ENCODE peak calls at places on chromosomes 3 and 15, in six cellular contexts. T is neuronal stem cell; Y is endothelial cell of umbilical vein; K is CD4-positive, CD25-positive, alpha-beta regulatory T cell; W is right atrium auricular region; E is neural progenitor cell. A is an unnamed sample.

GRCh38 chr3:64454179-64454578 is 228.9 kb upstream of the PRICKLE2 start:
- DNase-seq in T (no peak), Y (no peak), K (no peak), W (no peak), E (no peak), A (peak; percentile 28)

GRCh38 chr3:11477286-11477935 is 166.3 kb downstream of the VGLL4 start:
- DNase-seq in T (no peak), Y (peak; percentile 95), K (no peak), W (no peak), E (peak; percentile 34), A (peak; percentile 25)

GRCh38 chr15:31128919-31129768 is 27.6 kb upstream of the TRPM1 start:
- DNase-seq in T (peak; percentile 57), Y (peak; percentile 78), K (peak; percentile 45), W (peak; percentile 77), E (peak; percentile 74), A (peak; percentile 58)

GRCh38 chr3:40847571-40847992 is 322.8 kb downstream of the ZNF621 start:
- DNase-seq in T (peak; percentile 56), Y (peak; percentile 73), K (no peak), W (no peak), E (peak; percentile 82), A (peak; percentile 7)

GRCh38 chr3:50350527-50351317 is at the start of the genes CYB561D2 and NPRL2:
- DNase-seq in T (peak; percentile 85), Y (peak; percentile 95), K (peak; percentile 99), W (peak; percentile 97), E (peak; percentile 95), A (peak; percentile 97)

GRCh38 chr3:194930439-194931204 is 244.9 kb downstream of the FAM43A start:
- DNase-seq in T (no peak), Y (peak; percentile 99), K (no peak), W (peak; percentile 59), E (no peak), A (peak; percentile 68)

GRCh38 chr3:114764056-114764492 is 383.0 kb downstream of the ZBTB20 start:
- DNase-seq in T (no peak), Y (no peak), K (no peak), W (no peak), E (no peak), A (peak; percentile 12)

GRCh38 chr15:82850731-82851130 is 41.3 kb downstream of the WHAMM start:
- DNase-seq in T (no peak), Y (no peak), K (no peak), W (peak; percentile 52), E (no peak), A (no peak)

GRCh38 chr15:78195735-78196201 is 38.6 kb downstream of the ACSBG1 start:
- DNase-seq in T (no peak), Y (peak; percentile 32), K (peak; percentile 29), W (no peak), E (peak; percentile 47), A (peak; percentile 54)

GRCh38 chr3:130384547-130384946 is 39.1 kb downstream of the COL6A5 start:
- DNase-seq in T (no peak), Y (no peak), K (no peak), W (no peak), E (no peak), A (no peak)

GRCh38 chr3:71542548-71543370 is 40.8 kb downstream of the FOXP1 start:
- DNase-seq in T (no peak), Y (peak; percentile 89), K (no peak), W (peak; percentile 92), E (no peak), A (peak; percentile 60)
- H3K4me3 ChIP-seq in T (no peak overlapping the region), Y (no peak overlapping the region), K (no peak overlapping the region), W (peak overlapping the region; percentile 29), E (no peak overlapping the region), A (no peak overlapping the region)

GRCh38 chr3:38636881-38637280 is 12.6 kb downstream of the SCN5A start:
- DNase-seq in T (no peak), Y (no peak), K (no peak), W (no peak), E (no peak), A (no peak)

GRCh38 chr3:38636464-38636863 is 13.0 kb downstream of the SCN5A start:
- DNase-seq in T (no peak), Y (no peak), K (no peak), W (no peak), E (no peak), A (no peak)

GRCh38 chr3:38637906-38638305 is 11.6 kb downstream of the SCN5A start:
- DNase-seq in T (no peak), Y (no peak), K (no peak), W (no peak), E (no peak), A (no peak)

GRCh38 chr3:38640661-38641441 is 8.6 kb downstream of the SCN5A start:
- DNase-seq in T (peak; percentile 86), Y (no peak), K (no peak), W (no peak), E (peak; percentile 94), A (no peak)

GRCh38 chr3:38638354-38638753 is 11.1 kb downstream of the SCN5A start:
- DNase-seq in T (no peak), Y (no peak), K (no peak), W (no peak), E (no peak), A (no peak)
- H3K27me3 ChIP-seq in T (no peaks in the 10 kb centered on the region), Y (no peaks in the 10 kb centered on the region), K (no peaks in the 10 kb centered on the region), W (no peaks in the 10 kb centered on the region), E (peaks cover 12% of the 10 kb centered on the region), A (peaks cover 79% of the 10 kb centered on the region)

GRCh38 chr15:85609492-85609891 is 185.2 kb downstream of the KLHL25 start:
- DNase-seq in T (no peak), Y (no peak), K (no peak), W (no peak), E (no peak), A (no peak)
- H3K4me1 ChIP-seq in T (peaks cover 5% of the 10 kb centered on the region), Y (peaks cover 33% of the 10 kb centered on the region), K (peaks cover 9% of the 10 kb centered on the region), W (peaks cover 50% of the 10 kb centered on the region), E (no peaks in the 10 kb centered on the region), A (peaks cover 26% of the 10 kb centered on the region)

GRCh38 chr3:134313839-134314587 is 60.2 kb downstream of the AMOTL2 start:
- DNase-seq in T (no peak), Y (peak; percentile 24), K (no peak), W (peak; percentile 56), E (no peak), A (peak; percentile 58)
- H3K4me3 ChIP-seq in T (peak overlapping the region; percentile 80), Y (peak overlapping the region; percentile 53), K (no peak overlapping the region), W (peak overlapping the region; percentile 53), E (peak overlapping the region; percentile 44), A (peak overlapping the region; percentile 81)